ENCODE peak calls at places on chromosomes 3 and 15, in eight cellular contexts. One of them, this sample, is unnamed.

GRCh38 chr15:20355256-20355868 is 186.2 kb downstream of the GOLGA6L6 start:
- DNase-seq in stimulated activated CD4-positive, alpha-beta T cell treated with anti-CD3 and anti-CD28 coated beads, Interleukin-4, amount 100 ng/mL, for 1 hour: no peak
- DNase-seq in cardiac fibroblast: no peak
- DNase-seq in T-helper 22 cell: no peak
- DNase-seq in GM12865: no peak
- DNase-seq in psoas muscle: peak; percentile 13
- DNase-seq in type B pancreatic cell: peak; percentile 76
- DNase-seq in stimulated activated CD8-positive, alpha-beta memory T cell treated with anti-CD3 and anti-CD28 coated beads, Interleukin-15, amount 100 ng/mL, for 24 hours: no peak
- DNase-seq in this sample: no peak

GRCh38 chr3:184368116-184368803 is 6.8 kb downstream of the POLR2H start:
- DNase-seq in stimulated activated CD4-positive, alpha-beta T cell treated with anti-CD3 and anti-CD28 coated beads, Interleukin-4, amount 100 ng/mL, for 1 hour: no peak
- DNase-seq in cardiac fibroblast: no peak
- DNase-seq in T-helper 22 cell: no peak
- DNase-seq in GM12865: no peak
- DNase-seq in psoas muscle: no peak
- DNase-seq in type B pancreatic cell: no peak
- DNase-seq in stimulated activated CD8-positive, alpha-beta memory T cell treated with anti-CD3 and anti-CD28 coated beads, Interleukin-15, amount 100 ng/mL, for 24 hours: no peak
- DNase-seq in this sample: no peak

GRCh38 chr3:140995881-140996280 is 54.2 kb downstream of the SLC25A36 start:
- DNase-seq in stimulated activated CD4-positive, alpha-beta T cell treated with anti-CD3 and anti-CD28 coated beads, Interleukin-4, amount 100 ng/mL, for 1 hour: no peak
- DNase-seq in cardiac fibroblast: peak; percentile 17
- DNase-seq in T-helper 22 cell: no peak
- DNase-seq in GM12865: no peak
- DNase-seq in psoas muscle: no peak
- DNase-seq in type B pancreatic cell: no peak
- DNase-seq in stimulated activated CD8-positive, alpha-beta memory T cell treated with anti-CD3 and anti-CD28 coated beads, Interleukin-15, amount 100 ng/mL, for 24 hours: no peak
- DNase-seq in this sample: no peak

GRCh38 chr3:196179380-196180308 is 31.6 kb downstream of the ZDHHC19 start:
- DNase-seq in stimulated activated CD4-positive, alpha-beta T cell treated with anti-CD3 and anti-CD28 coated beads, Interleukin-4, amount 100 ng/mL, for 1 hour: peak; percentile 79
- DNase-seq in cardiac fibroblast: peak; percentile 49
- DNase-seq in T-helper 22 cell: peak; percentile 82
- DNase-seq in GM12865: peak; percentile 97
- DNase-seq in psoas muscle: peak; percentile 47
- DNase-seq in type B pancreatic cell: no peak
- DNase-seq in stimulated activated CD8-positive, alpha-beta memory T cell treated with anti-CD3 and anti-CD28 coated beads, Interleukin-15, amount 100 ng/mL, for 24 hours: peak; percentile 48
- DNase-seq in this sample: peak; percentile 81

GRCh38 chr3:5503136-5503535 is 315.6 kb downstream of the EDEM1 start:
- DNase-seq in stimulated activated CD4-positive, alpha-beta T cell treated with anti-CD3 and anti-CD28 coated beads, Interleukin-4, amount 100 ng/mL, for 1 hour: no peak
- DNase-seq in cardiac fibroblast: no peak
- DNase-seq in T-helper 22 cell: no peak
- DNase-seq in GM12865: peak; percentile 19
- DNase-seq in psoas muscle: no peak
- DNase-seq in type B pancreatic cell: no peak
- DNase-seq in stimulated activated CD8-positive, alpha-beta memory T cell treated with anti-CD3 and anti-CD28 coated beads, Interleukin-15, amount 100 ng/mL, for 24 hours: no peak
- DNase-seq in this sample: no peak

GRCh38 chr15:101445109-101445508 is 44.4 kb downstream of the PCSK6 start:
- DNase-seq in stimulated activated CD4-positive, alpha-beta T cell treated with anti-CD3 and anti-CD28 coated beads, Interleukin-4, amount 100 ng/mL, for 1 hour: no peak
- DNase-seq in cardiac fibroblast: no peak
- DNase-seq in T-helper 22 cell: no peak
- DNase-seq in GM12865: no peak
- DNase-seq in psoas muscle: no peak
- DNase-seq in type B pancreatic cell: no peak
- DNase-seq in stimulated activated CD8-positive, alpha-beta memory T cell treated with anti-CD3 and anti-CD28 coated beads, Interleukin-15, amount 100 ng/mL, for 24 hours: no peak
- DNase-seq in this sample: no peak

GRCh38 chr3:156637480-156638022 is 36.8 kb upstream of the TIPARP start:
- DNase-seq in stimulated activated CD4-positive, alpha-beta T cell treated with anti-CD3 and anti-CD28 coated beads, Interleukin-4, amount 100 ng/mL, for 1 hour: no peak
- DNase-seq in cardiac fibroblast: no peak
- DNase-seq in T-helper 22 cell: no peak
- DNase-seq in GM12865: no peak
- DNase-seq in psoas muscle: no peak
- DNase-seq in type B pancreatic cell: no peak
- DNase-seq in stimulated activated CD8-positive, alpha-beta memory T cell treated with anti-CD3 and anti-CD28 coated beads, Interleukin-15, amount 100 ng/mL, for 24 hours: no peak
- DNase-seq in this sample: no peak

GRCh38 chr15:79357566-79357965 is 46.7 kb downstream of the TMED3 start:
- DNase-seq in stimulated activated CD4-positive, alpha-beta T cell treated with anti-CD3 and anti-CD28 coated beads, Interleukin-4, amount 100 ng/mL, for 1 hour: no peak
- DNase-seq in cardiac fibroblast: no peak
- DNase-seq in T-helper 22 cell: no peak
- DNase-seq in GM12865: no peak
- DNase-seq in psoas muscle: no peak
- DNase-seq in type B pancreatic cell: no peak
- DNase-seq in stimulated activated CD8-positive, alpha-beta memory T cell treated with anti-CD3 and anti-CD28 coated beads, Interleukin-15, amount 100 ng/mL, for 24 hours: no peak
- DNase-seq in this sample: no peak

GRCh38 chr3:53843195-53844177 is 2.7 kb downstream of the CHDH start:
- DNase-seq in stimulated activated CD4-positive, alpha-beta T cell treated with anti-CD3 and anti-CD28 coated beads, Interleukin-4, amount 100 ng/mL, for 1 hour: no peak
- DNase-seq in cardiac fibroblast: no peak
- DNase-seq in T-helper 22 cell: no peak
- DNase-seq in GM12865: peak; percentile 77
- DNase-seq in psoas muscle: no peak
- DNase-seq in type B pancreatic cell: no peak
- DNase-seq in stimulated activated CD8-positive, alpha-beta memory T cell treated with anti-CD3 and anti-CD28 coated beads, Interleukin-15, amount 100 ng/mL, for 24 hours: no peak
- DNase-seq in this sample: no peak

GRCh38 chr3:192892981-192893827 is 24.5 kb downstream of the MB21D2 start:
- DNase-seq in stimulated activated CD4-positive, alpha-beta T cell treated with anti-CD3 and anti-CD28 coated beads, Interleukin-4, amount 100 ng/mL, for 1 hour: peak; percentile 44
- DNase-seq in cardiac fibroblast: peak; percentile 88
- DNase-seq in T-helper 22 cell: peak; percentile 62
- DNase-seq in GM12865: peak; percentile 98
- DNase-seq in psoas muscle: peak; percentile 37
- DNase-seq in type B pancreatic cell: no peak
- DNase-seq in stimulated activated CD8-positive, alpha-beta memory T cell treated with anti-CD3 and anti-CD28 coated beads, Interleukin-15, amount 100 ng/mL, for 24 hours: no peak
- DNase-seq in this sample: no peak

GRCh38 chr3:139251529-139251928 is 92.3 kb upstream of the MRPS22 start:
- DNase-seq in stimulated activated CD4-positive, alpha-beta T cell treated with anti-CD3 and anti-CD28 coated beads, Interleukin-4, amount 100 ng/mL, for 1 hour: no peak
- DNase-seq in cardiac fibroblast: peak; percentile 38
- DNase-seq in T-helper 22 cell: no peak
- DNase-seq in GM12865: peak; percentile 11
- DNase-seq in psoas muscle: no peak
- DNase-seq in type B pancreatic cell: peak; percentile 39
- DNase-seq in stimulated activated CD8-positive, alpha-beta memory T cell treated with anti-CD3 and anti-CD28 coated beads, Interleukin-15, amount 100 ng/mL, for 24 hours: no peak
- DNase-seq in this sample: no peak

GRCh38 chr3:150238995-150239612 is 169.0 kb upstream of the TSC22D2 start:
- DNase-seq in stimulated activated CD4-positive, alpha-beta T cell treated with anti-CD3 and anti-CD28 coated beads, Interleukin-4, amount 100 ng/mL, for 1 hour: no peak
- DNase-seq in cardiac fibroblast: no peak
- DNase-seq in T-helper 22 cell: no peak
- DNase-seq in GM12865: no peak
- DNase-seq in psoas muscle: no peak
- DNase-seq in type B pancreatic cell: no peak
- DNase-seq in stimulated activated CD8-positive, alpha-beta memory T cell treated with anti-CD3 and anti-CD28 coated beads, Interleukin-15, amount 100 ng/mL, for 24 hours: no peak
- DNase-seq in this sample: no peak

GRCh38 chr15:80801891-80802680 is 22.9 kb downstream of the CEMIP start:
- DNase-seq in stimulated activated CD4-positive, alpha-beta T cell treated with anti-CD3 and anti-CD28 coated beads, Interleukin-4, amount 100 ng/mL, for 1 hour: no peak
- DNase-seq in cardiac fibroblast: no peak
- DNase-seq in T-helper 22 cell: no peak
- DNase-seq in GM12865: no peak
- DNase-seq in psoas muscle: no peak
- DNase-seq in type B pancreatic cell: no peak
- DNase-seq in stimulated activated CD8-positive, alpha-beta memory T cell treated with anti-CD3 and anti-CD28 coated beads, Interleukin-15, amount 100 ng/mL, for 24 hours: no peak
- DNase-seq in this sample: no peak

GRCh38 chr3:210649-211048 is 14.1 kb downstream of the CHL1 start:
- DNase-seq in stimulated activated CD4-positive, alpha-beta T cell treated with anti-CD3 and anti-CD28 coated beads, Interleukin-4, amount 100 ng/mL, for 1 hour: no peak
- DNase-seq in cardiac fibroblast: no peak
- DNase-seq in T-helper 22 cell: no peak
- DNase-seq in GM12865: no peak
- DNase-seq in psoas muscle: no peak
- DNase-seq in type B pancreatic cell: no peak
- DNase-seq in stimulated activated CD8-positive, alpha-beta memory T cell treated with anti-CD3 and anti-CD28 coated beads, Interleukin-15, amount 100 ng/mL, for 24 hours: no peak
- DNase-seq in this sample: no peak

GRCh38 chr3:171353423-171353822 is 106.8 kb downstream of the TNIK start:
- DNase-seq in stimulated activated CD4-positive, alpha-beta T cell treated with anti-CD3 and anti-CD28 coated beads, Interleukin-4, amount 100 ng/mL, for 1 hour: no peak
- DNase-seq in cardiac fibroblast: no peak
- DNase-seq in T-helper 22 cell: no peak
- DNase-seq in GM12865: no peak
- DNase-seq in psoas muscle: no peak
- DNase-seq in type B pancreatic cell: no peak
- DNase-seq in stimulated activated CD8-positive, alpha-beta memory T cell treated with anti-CD3 and anti-CD28 coated beads, Interleukin-15, amount 100 ng/mL, for 24 hours: no peak
- DNase-seq in this sample: no peak

GRCh38 chr15:64938192-64938591 is 26.5 kb downstream of the ANKDD1A start:
- DNase-seq in stimulated activated CD4-positive, alpha-beta T cell treated with anti-CD3 and anti-CD28 coated beads, Interleukin-4, amount 100 ng/mL, for 1 hour: no peak
- DNase-seq in cardiac fibroblast: peak; percentile 23
- DNase-seq in T-helper 22 cell: no peak
- DNase-seq in GM12865: no peak
- DNase-seq in psoas muscle: no peak
- DNase-seq in type B pancreatic cell: peak; percentile 6
- DNase-seq in stimulated activated CD8-positive, alpha-beta memory T cell treated with anti-CD3 and anti-CD28 coated beads, Interleukin-15, amount 100 ng/mL, for 24 hours: no peak
- DNase-seq in this sample: no peak

GRCh38 chr3:102229062-102229655 is 205.7 kb upstream of the ZPLD1 start:
- DNase-seq in stimulated activated CD4-positive, alpha-beta T cell treated with anti-CD3 and anti-CD28 coated beads, Interleukin-4, amount 100 ng/mL, for 1 hour: peak; percentile 69
- DNase-seq in cardiac fibroblast: peak; percentile 83
- DNase-seq in T-helper 22 cell: peak; percentile 32
- DNase-seq in GM12865: peak; percentile 84
- DNase-seq in psoas muscle: peak; percentile 48
- DNase-seq in type B pancreatic cell: peak; percentile 77
- DNase-seq in stimulated activated CD8-positive, alpha-beta memory T cell treated with anti-CD3 and anti-CD28 coated beads, Interleukin-15, amount 100 ng/mL, for 24 hours: peak; percentile 41
- DNase-seq in this sample: peak; percentile 42

GRCh38 chr3:58994746-58995330 is 55.0 kb downstream of the CFAP20DC start:
- DNase-seq in stimulated activated CD4-positive, alpha-beta T cell treated with anti-CD3 and anti-CD28 coated beads, Interleukin-4, amount 100 ng/mL, for 1 hour: no peak
- DNase-seq in cardiac fibroblast: peak; percentile 82
- DNase-seq in T-helper 22 cell: no peak
- DNase-seq in GM12865: peak; percentile 71
- DNase-seq in psoas muscle: no peak
- DNase-seq in type B pancreatic cell: no peak
- DNase-seq in stimulated activated CD8-positive, alpha-beta memory T cell treated with anti-CD3 and anti-CD28 coated beads, Interleukin-15, amount 100 ng/mL, for 24 hours: no peak
- DNase-seq in this sample: no peak

GRCh38 chr3:173622156-173622555 is 224.6 kb downstream of the NLGN1 start:
- DNase-seq in stimulated activated CD4-positive, alpha-beta T cell treated with anti-CD3 and anti-CD28 coated beads, Interleukin-4, amount 100 ng/mL, for 1 hour: no peak
- DNase-seq in cardiac fibroblast: peak; percentile 3
- DNase-seq in T-helper 22 cell: no peak
- DNase-seq in GM12865: no peak
- DNase-seq in psoas muscle: no peak
- DNase-seq in type B pancreatic cell: no peak
- DNase-seq in stimulated activated CD8-positive, alpha-beta memory T cell treated with anti-CD3 and anti-CD28 coated beads, Interleukin-15, amount 100 ng/mL, for 24 hours: no peak
- DNase-seq in this sample: no peak

GRCh38 chr15:43625086-43625485 is 6.5 kb upstream of the STRC start:
- DNase-seq in stimulated activated CD4-positive, alpha-beta T cell treated with anti-CD3 and anti-CD28 coated beads, Interleukin-4, amount 100 ng/mL, for 1 hour: no peak
- DNase-seq in cardiac fibroblast: no peak
- DNase-seq in T-helper 22 cell: no peak
- DNase-seq in GM12865: no peak
- DNase-seq in psoas muscle: no peak
- DNase-seq in type B pancreatic cell: no peak
- DNase-seq in stimulated activated CD8-positive, alpha-beta memory T cell treated with anti-CD3 and anti-CD28 coated beads, Interleukin-15, amount 100 ng/mL, for 24 hours: no peak
- DNase-seq in this sample: no peak

GRCh38 chr15:35545825-35546580 is at the start of gene DPH6:
- DNase-seq in stimulated activated CD4-positive, alpha-beta T cell treated with anti-CD3 and anti-CD28 coated beads, Interleukin-4, amount 100 ng/mL, for 1 hour: peak; percentile 86
- DNase-seq in cardiac fibroblast: peak; percentile 91
- DNase-seq in T-helper 22 cell: peak; percentile 74
- DNase-seq in GM12865: peak; percentile 94
- DNase-seq in psoas muscle: peak; percentile 85
- DNase-seq in type B pancreatic cell: peak; percentile 83
- DNase-seq in stimulated activated CD8-positive, alpha-beta memory T cell treated with anti-CD3 and anti-CD28 coated beads, Interleukin-15, amount 100 ng/mL, for 24 hours: peak; percentile 68
- DNase-seq in this sample: peak; percentile 62

GRCh38 chr15:45456212-45457106 is 66.1 kb downstream of the SLC30A4 start:
- DNase-seq in stimulated activated CD4-positive, alpha-beta T cell treated with anti-CD3 and anti-CD28 coated beads, Interleukin-4, amount 100 ng/mL, for 1 hour: peak; percentile 37
- DNase-seq in cardiac fibroblast: peak; percentile 98
- DNase-seq in T-helper 22 cell: peak; percentile 83
- DNase-seq in GM12865: peak; percentile 59
- DNase-seq in psoas muscle: peak; percentile 48
- DNase-seq in type B pancreatic cell: no peak
- DNase-seq in stimulated activated CD8-positive, alpha-beta memory T cell treated with anti-CD3 and anti-CD28 coated beads, Interleukin-15, amount 100 ng/mL, for 24 hours: no peak
- DNase-seq in this sample: no peak

GRCh38 chr3:31079691-31080090 is 185.2 kb upstream of the GADL1 start:
- DNase-seq in stimulated activated CD4-positive, alpha-beta T cell treated with anti-CD3 and anti-CD28 coated beads, Interleukin-4, amount 100 ng/mL, for 1 hour: no peak
- DNase-seq in cardiac fibroblast: no peak
- DNase-seq in T-helper 22 cell: no peak
- DNase-seq in GM12865: no peak
- DNase-seq in psoas muscle: no peak
- DNase-seq in type B pancreatic cell: no peak
- DNase-seq in stimulated activated CD8-positive, alpha-beta memory T cell treated with anti-CD3 and anti-CD28 coated beads, Interleukin-15, amount 100 ng/mL, for 24 hours: no peak
- DNase-seq in this sample: no peak

GRCh38 chr15:67840747-67841634 is 1.1 kb upstream of the RNU6-1 start:
- DNase-seq in stimulated activated CD4-positive, alpha-beta T cell treated with anti-CD3 and anti-CD28 coated beads, Interleukin-4, amount 100 ng/mL, for 1 hour: peak; percentile 11
- DNase-seq in cardiac fibroblast: peak; percentile 48
- DNase-seq in T-helper 22 cell: no peak
- DNase-seq in GM12865: peak; percentile 50
- DNase-seq in psoas muscle: no peak
- DNase-seq in type B pancreatic cell: no peak
- DNase-seq in stimulated activated CD8-positive, alpha-beta memory T cell treated with anti-CD3 and anti-CD28 coated beads, Interleukin-15, amount 100 ng/mL, for 24 hours: no peak
- DNase-seq in this sample: no peak

GRCh38 chr3:146449076-146449475 is 20.3 kb downstream of the PLSCR2 start:
- DNase-seq in stimulated activated CD4-positive, alpha-beta T cell treated with anti-CD3 and anti-CD28 coated beads, Interleukin-4, amount 100 ng/mL, for 1 hour: no peak
- DNase-seq in cardiac fibroblast: no peak
- DNase-seq in T-helper 22 cell: no peak
- DNase-seq in GM12865: no peak
- DNase-seq in psoas muscle: no peak
- DNase-seq in type B pancreatic cell: no peak
- DNase-seq in stimulated activated CD8-positive, alpha-beta memory T cell treated with anti-CD3 and anti-CD28 coated beads, Interleukin-15, amount 100 ng/mL, for 24 hours: no peak
- DNase-seq in this sample: no peak

GRCh38 chr3:44478055-44478468 is 592 bp upstream of the ZNF445 start:
- DNase-seq in stimulated activated CD4-positive, alpha-beta T cell treated with anti-CD3 and anti-CD28 coated beads, Interleukin-4, amount 100 ng/mL, for 1 hour: no peak
- DNase-seq in cardiac fibroblast: no peak
- DNase-seq in T-helper 22 cell: no peak
- DNase-seq in GM12865: no peak
- DNase-seq in psoas muscle: no peak
- DNase-seq in type B pancreatic cell: no peak
- DNase-seq in stimulated activated CD8-positive, alpha-beta memory T cell treated with anti-CD3 and anti-CD28 coated beads, Interleukin-15, amount 100 ng/mL, for 24 hours: no peak
- DNase-seq in this sample: no peak

This sample was measured in activated CD8-positive, alpha-beta memory T cell treated with anti-CD3 and anti-CD28 coated beads for 1 hour.